ENCODE peak calls at places on chromosome X, in seven cellular contexts. O is transverse colon, J is heart left ventricle, P is body of pancreas, M is neural progenitor cell, F is upper lobe of left lung, W is SK-N-MC. T is an unnamed sample. For H3K9me3, the result is how much of the 10 kb centered on the place peaks cover.

GRCh38 chrX:67734111-67734753 is 190.4 kb downstream of the AR start:
- DNase-seq in O (no peak), J (no peak), P (no peak), M (no peak), F (no peak), W (no peak), T (no peak)

GRCh38 chrX:103396186-103396585 is 19.8 kb downstream of the BEX3 start:
- DNase-seq in O (no peak), J (no peak), P (no peak), M (no peak), F (no peak), W (no peak), T (no peak)

GRCh38 chrX:95835223-95835622 is 849.4 kb upstream of the DIAPH2 start:
- DNase-seq in O (no peak), J (no peak), P (no peak), M (no peak), F (no peak), W (no peak), T (no peak)

GRCh38 chrX:109770780-109771179 is 37.7 kb upstream of the ACSL4 start:
- DNase-seq in O (no peak), J (no peak), P (no peak), M (no peak), F (no peak), W (no peak), T (no peak)

GRCh38 chrX:108130889-108131288 is 39.3 kb downstream of the ATG4A start:
- DNase-seq in O (no peak), J (no peak), P (no peak), M (no peak), F (no peak), W (no peak), T (no peak)

GRCh38 chrX:13646154-13646549 is 6.8 kb upstream of the TCEANC start:
- DNase-seq in O (peak), J (peak), P (peak), M (peak), F (no peak), W (no peak), T (peak)

GRCh38 chrX:130654409-130654970 is 248.5 kb downstream of the ENOX2 start:
- DNase-seq in O (no peak), J (no peak), P (no peak), M (no peak), F (no peak), W (no peak), T (no peak)

GRCh38 chrX:119503484-119503861 is 35.2 kb downstream of the SLC25A5 start:
- DNase-seq in O (peak), J (no peak), P (peak), M (no peak), F (no peak), W (no peak), T (peak)

GRCh38 chrX:44003975-44004374 is 30.8 kb upstream of the NDP start:
- DNase-seq in O (no peak), J (no peak), P (no peak), M (no peak), F (no peak), W (no peak), T (no peak)

GRCh38 chrX:2342878-2343277 is 157.9 kb downstream of the DHRSX start:
- DNase-seq in O (no peak), J (no peak), P (no peak), M (no peak), F (no peak), W (no peak), T (no peak)

GRCh38 chrX:9436812-9437211 is 28.0 kb upstream of the TBL1X start:
- DNase-seq in O (no peak), J (no peak), P (no peak), M (no peak), F (no peak), W (no peak), T (no peak)

GRCh38 chrX:97597954-97598353 is 714.2 kb downstream of the RPA4 start:
- DNase-seq in O (no peak), J (no peak), P (no peak), M (peak), F (no peak), W (no peak), T (no peak)

GRCh38 chrX:137198040-137198439 is 164.2 kb upstream of the GPR101 start:
- DNase-seq in O (no peak), J (no peak), P (no peak), M (no peak), F (no peak), W (no peak), T (no peak)

GRCh38 chrX:19272452-19272851 is 71.3 kb upstream of the PDHA1 start:
- DNase-seq in O (no peak), J (no peak), P (no peak), M (no peak), F (no peak), W (no peak), T (no peak)

GRCh38 chrX:146243071-146243470 is 425.4 kb downstream of the SLITRK2 start:
- DNase-seq in O (no peak), J (no peak), P (no peak), M (no peak), F (no peak), W (no peak), T (no peak)
- H3K9me3 ChIP-seq in O (under half), J (under half), P (under half), M (under half), F (under half), W (under half), T (under half)

GRCh38 chrX:154365052-154365600 is 9.3 kb downstream of the FLNA start:
- DNase-seq in O (no peak), J (no peak), P (no peak), M (no peak), F (peak), W (no peak), T (no peak)

GRCh38 chrX:154362085-154362742 is 12.2 kb downstream of the FLNA start:
- DNase-seq in O (no peak), J (no peak), P (no peak), M (no peak), F (no peak), W (no peak), T (no peak)

GRCh38 chrX:154365997-154366665 is 8.3 kb downstream of the FLNA start:
- DNase-seq in O (no peak), J (no peak), P (no peak), M (no peak), F (peak), W (no peak), T (no peak)

GRCh38 chrX:154366666-154367055 is 7.8 kb downstream of the FLNA start:
- DNase-seq in O (no peak), J (peak), P (no peak), M (no peak), F (peak), W (no peak), T (no peak)

DNA sequence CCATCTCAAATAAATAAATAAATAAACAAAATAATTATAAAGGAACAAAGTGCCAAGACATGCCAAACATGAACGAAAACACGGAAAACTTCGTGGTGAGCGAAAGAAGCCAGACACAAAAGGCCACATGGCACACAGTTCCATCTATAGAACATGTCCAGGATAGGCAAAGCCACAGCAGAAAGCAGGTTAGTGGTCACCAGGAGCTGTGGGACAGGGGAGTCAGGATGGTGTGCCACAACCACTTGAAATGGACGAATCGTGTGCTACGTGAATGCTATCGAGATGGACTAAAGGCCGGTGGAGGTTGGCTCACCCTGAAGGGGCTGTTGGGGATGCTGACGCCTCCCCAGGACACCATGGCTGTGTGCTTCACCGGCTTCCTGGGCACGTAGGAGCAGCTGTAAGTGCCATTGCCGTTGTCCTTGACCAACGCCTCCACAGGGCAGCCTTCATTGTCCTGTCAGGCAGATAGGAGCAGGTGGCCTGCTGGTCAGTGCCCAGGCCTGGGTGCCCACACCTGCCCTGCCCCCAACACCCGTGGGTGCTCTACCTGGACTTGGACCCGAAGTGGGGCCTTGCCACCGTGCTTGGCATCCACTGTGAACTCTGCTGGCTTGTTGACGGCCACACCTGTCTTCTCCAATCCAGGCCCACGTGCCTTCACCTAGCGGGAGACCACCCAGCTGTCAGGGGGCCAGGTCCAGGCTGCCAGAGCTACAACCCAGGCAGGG is 10.6 kb downstream of the FLNA start:
- DNase-seq in O (no peak), J (no peak), P (no peak), M (no peak), F (peak), W (no peak), T (no peak)
- H3K9me3 ChIP-seq in O (under half), J (under half), P (under half), M (under half), F (under half), W (under half), T (under half)

DNA sequence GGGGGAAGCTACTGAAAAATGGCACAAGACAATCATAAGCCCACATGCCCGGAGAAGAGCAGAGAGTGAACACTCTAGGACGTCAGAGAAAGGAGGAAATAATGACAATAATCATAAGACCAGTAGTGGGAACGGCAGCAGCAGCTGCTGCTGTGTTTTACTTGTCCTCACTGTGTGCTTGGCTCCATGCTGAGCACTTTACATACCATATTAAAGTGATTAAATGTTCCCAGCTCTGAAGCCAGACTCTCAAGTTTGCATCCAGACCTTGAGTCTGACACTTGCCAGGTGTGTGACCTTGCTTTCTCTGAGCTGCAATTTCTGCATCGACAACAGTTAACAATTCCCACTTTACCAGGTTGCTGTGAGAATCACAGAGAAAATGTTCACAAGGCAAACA is 255.4 kb downstream of the SPANXN1 start:
- DNase-seq in O (no peak), J (no peak), P (no peak), M (no peak), F (no peak), W (no peak), T (no peak)
- H3K9me3 ChIP-seq in O (under half), J (under half), P (under half), M (under half), F (under half), W (under half), T (under half)

DNA sequence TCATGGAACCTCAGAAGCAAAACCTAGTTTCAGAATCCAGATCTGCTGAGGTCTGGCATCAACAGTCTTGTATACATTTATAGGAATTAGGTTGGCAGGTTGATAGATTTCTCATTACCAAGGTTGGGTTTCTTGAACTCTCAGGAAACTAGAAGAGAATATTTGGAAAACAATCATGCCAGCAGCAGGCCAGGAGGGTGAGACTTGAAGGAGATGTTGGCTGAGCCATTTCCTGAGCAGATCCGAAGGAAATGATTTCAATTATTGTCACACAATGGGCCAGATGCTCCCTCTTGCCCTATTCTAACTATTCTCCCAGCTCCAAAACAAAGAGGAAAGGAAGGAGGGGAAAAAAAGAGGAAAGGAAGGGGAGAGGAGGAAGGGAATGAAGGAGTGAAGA is 45.2 kb downstream of the SHROOM4 start:
- DNase-seq in O (no peak), J (no peak), P (no peak), M (no peak), F (no peak), W (no peak), T (no peak)
- H3K9me3 ChIP-seq in O (under half), J (under half), P (under half), M (under half), F (under half), W (under half), T (under half)

GRCh38 chrX:122269243-122269781 is 914.8 kb upstream of the GRIA3 start:
- DNase-seq in O (no peak), J (no peak), P (no peak), M (no peak), F (no peak), W (no peak), T (no peak)

GRCh38 chrX:122270809-122271494 is 913.1 kb upstream of the GRIA3 start:
- DNase-seq in O (no peak), J (no peak), P (no peak), M (no peak), F (no peak), W (no peak), T (no peak)

GRCh38 chrX:122272011-122272410 is 912.1 kb upstream of the GRIA3 start:
- DNase-seq in O (no peak), J (no peak), P (no peak), M (no peak), F (no peak), W (no peak), T (no peak)

DNA sequence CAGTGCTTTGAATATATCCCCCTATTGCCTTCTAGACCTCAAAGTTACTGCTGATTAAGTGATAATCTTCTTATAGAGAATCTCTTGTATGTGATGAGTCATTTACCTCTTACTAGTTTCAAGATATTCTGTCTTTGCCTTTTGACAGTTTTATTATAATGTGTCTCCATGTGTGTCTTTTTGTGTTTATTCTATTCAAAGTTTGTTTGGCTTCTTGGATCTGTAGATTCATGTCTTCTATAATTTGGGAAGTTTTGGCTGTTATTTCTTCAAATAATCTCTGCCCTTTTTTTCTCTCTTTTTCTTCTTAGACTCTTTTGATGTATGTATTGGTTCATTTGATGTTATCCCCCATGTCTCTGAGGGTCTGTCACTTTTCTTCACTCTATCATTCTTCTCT is 915.7 kb upstream of the GRIA3 start:
- DNase-seq in O (no peak), J (no peak), P (no peak), M (no peak), F (no peak), W (no peak), T (no peak)
- H3K9me3 ChIP-seq in O (under half), J (under half), P (under half), M (under half), F (under half), W (under half), T (under half)